ENCODE peak calls at places on chromosomes 3 and 15, in five cellular contexts. B, Y, E, A and C are unnamed samples.

GRCh38 chr15:45129651-45130129 is at the start of the genes DUOX1 and DUOXA1:
- DNase-seq in Y (no peak), B (no peak), E (no peak), A (no peak), C (peak)

GRCh38 chr15:37015025-37015424 is 85.3 kb downstream of the MEIS2 start:
- DNase-seq in B (no peak), E (no peak), A (peak), Y (no peak), C (peak)

GRCh38 chr15:36661042-36661441 is 81.6 kb downstream of the CDIN1 start:
- DNase-seq in Y (no peak), A (no peak), E (no peak), B (no peak), C (no peak)

GRCh38 chr15:66780172-66780972 is 78.3 kb downstream of the SMAD6 start:
- DNase-seq in B (peak), E (no peak), A (peak), Y (no peak), C (peak)

GRCh38 chr3:174440350-174440716 is 418.8 kb upstream of the NAALADL2 start:
- DNase-seq in A (peak), B (peak), Y (peak), E (no peak), C (peak)

GRCh38 chr3:11206316-11206715 is 52.0 kb downstream of the HRH1 start:
- DNase-seq in Y (no peak), A (no peak), B (no peak), E (no peak), C (no peak)

GRCh38 chr3:50147861-50148260 is 7.3 kb upstream of the SEMA3F start:
- DNase-seq in B (peak), A (no peak), E (no peak), Y (no peak), C (peak)

GRCh38 chr3:134972836-134973455 is 177.9 kb downstream of the EPHB1 start:
- DNase-seq in A (no peak), E (no peak), Y (no peak), B (no peak), C (no peak)

GRCh38 chr3:66469220-66469640 is 31.6 kb downstream of the LRIG1 start:
- DNase-seq in A (peak), E (no peak), B (peak), Y (peak), C (peak)

GRCh38 chr3:188510366-188510765 is 356.4 kb downstream of the LPP start:
- DNase-seq in Y (no peak), B (peak), A (peak), E (no peak), C (peak)

GRCh38 chr15:82313446-82313845 is 35.8 kb downstream of the GOLGA6L10 start:
- DNase-seq in Y (no peak), B (no peak), E (no peak), A (no peak), C (no peak)

GRCh38 chr15:92164327-92165000 is 229.2 kb upstream of the ST8SIA2 start:
- DNase-seq in B (peak), E (no peak), Y (no peak), A (peak), C (peak)

GRCh38 chr3:13557926-13558325 is 9.0 kb downstream of the FBLN2 start:
- DNase-seq in Y (no peak), B (no peak), A (no peak), E (no peak), C (no peak)

GRCh38 chr3:137946341-137946973 is 63.5 kb upstream of the CLDN18 start:
- DNase-seq in A (peak), B (peak), Y (peak), E (no peak), C (peak)

GRCh38 chr3:29141197-29141911 is 139.5 kb upstream of the RBMS3 start:
- DNase-seq in Y (no peak), A (peak), B (peak), E (no peak), C (peak)

GRCh38 chr3:189664311-189664710 is 33.1 kb downstream of the TP63 start:
- DNase-seq in Y (no peak), A (peak), E (no peak), B (peak), C (peak)

GRCh38 chr15:69808756-69809155 is 289.0 kb downstream of the TLE3 start:
- DNase-seq in B (peak), Y (no peak), A (no peak), E (no peak), C (peak)

GRCh38 chr15:85331666-85332261 is 48.6 kb upstream of the AKAP13 start:
- DNase-seq in E (no peak), A (no peak), B (no peak), Y (no peak), C (no peak)

GRCh38 chr3:25664810-25665645 is at the start of gene TOP2B:
- DNase-seq in A (peak), Y (peak), E (peak), B (peak), C (peak)

GRCh38 chr3:39593341-39593740 is 125.9 kb downstream of the MOBP start:
- DNase-seq in E (no peak), B (no peak), Y (no peak), A (no peak), C (no peak)

GRCh38 chr3:75001330-75001729 is 386.9 kb upstream of the CNTN3 start:
- DNase-seq in A (peak), E (no peak), B (peak), Y (peak), C (peak)

GRCh38 chr15:28947241-28947674 is 61.5 kb downstream of the APBA2 start:
- DNase-seq in A (no peak), Y (no peak), B (no peak), E (no peak), C (no peak)